ENCODE peak calls at places on chromosomes 12 and 14, in five cellular contexts. One of them, this sample, is unnamed.

GRCh38 chr12:50242751-50243191 is 40.5 kb downstream of the LIMA1 start:
- DNase-seq in stimulated activated CD4-positive, alpha-beta T cell treated with anti-CD3 and anti-CD28 coated beads, Interleukin-2, amount 100 ng/mL, for 48 hours: no peak
- DNase-seq in activated CD4-positive, alpha-beta T cell treated with anti-CD3 and anti-CD28 coated beads, Interleukin-2, amount 50 U/mL, for 24 hours: no peak
- DNase-seq in activated T-cell treated with anti-CD3 and anti-CD28 coated beads, Interleukin-2, amount 50 U/mL, for 1 hour: no peak
- DNase-seq in HTR-8/SVneo: no peak
- DNase-seq in this sample: peak

GRCh38 chr12:82329508-82329907 is 28.7 kb downstream of the CCDC59 start:
- DNase-seq in activated CD4-positive, alpha-beta T cell treated with anti-CD3 and anti-CD28 coated beads, Interleukin-2, amount 50 U/mL, for 24 hours: no peak
- DNase-seq in activated T-cell treated with anti-CD3 and anti-CD28 coated beads, Interleukin-2, amount 50 U/mL, for 1 hour: no peak
- DNase-seq in stimulated activated CD4-positive, alpha-beta T cell treated with anti-CD3 and anti-CD28 coated beads, Interleukin-2, amount 100 ng/mL, for 48 hours: no peak
- DNase-seq in HTR-8/SVneo: no peak
- DNase-seq in this sample: no peak

GRCh38 chr14:76812093-76812421 is 625 bp downstream of the ANGEL1 start:
- DNase-seq in activated CD4-positive, alpha-beta T cell treated with anti-CD3 and anti-CD28 coated beads, Interleukin-2, amount 50 U/mL, for 24 hours: no peak
- DNase-seq in stimulated activated CD4-positive, alpha-beta T cell treated with anti-CD3 and anti-CD28 coated beads, Interleukin-2, amount 100 ng/mL, for 48 hours: no peak
- DNase-seq in HTR-8/SVneo: no peak
- DNase-seq in activated T-cell treated with anti-CD3 and anti-CD28 coated beads, Interleukin-2, amount 50 U/mL, for 1 hour: no peak
- DNase-seq in this sample: peak

GRCh38 chr14:32134448-32135070 is 57.5 kb downstream of the ARHGAP5 start:
- DNase-seq in activated CD4-positive, alpha-beta T cell treated with anti-CD3 and anti-CD28 coated beads, Interleukin-2, amount 50 U/mL, for 24 hours: no peak
- DNase-seq in activated T-cell treated with anti-CD3 and anti-CD28 coated beads, Interleukin-2, amount 50 U/mL, for 1 hour: no peak
- DNase-seq in stimulated activated CD4-positive, alpha-beta T cell treated with anti-CD3 and anti-CD28 coated beads, Interleukin-2, amount 100 ng/mL, for 48 hours: no peak
- DNase-seq in HTR-8/SVneo: peak
- DNase-seq in this sample: no peak

GRCh38 chr14:52076334-52076733 is 7.5 kb upstream of the NID2 start:
- DNase-seq in activated CD4-positive, alpha-beta T cell treated with anti-CD3 and anti-CD28 coated beads, Interleukin-2, amount 50 U/mL, for 24 hours: no peak
- DNase-seq in activated T-cell treated with anti-CD3 and anti-CD28 coated beads, Interleukin-2, amount 50 U/mL, for 1 hour: no peak
- DNase-seq in HTR-8/SVneo: no peak
- DNase-seq in stimulated activated CD4-positive, alpha-beta T cell treated with anti-CD3 and anti-CD28 coated beads, Interleukin-2, amount 100 ng/mL, for 48 hours: no peak
- DNase-seq in this sample: no peak

GRCh38 chr14:90107789-90108188 is 46.0 kb downstream of the KCNK13 start:
- DNase-seq in stimulated activated CD4-positive, alpha-beta T cell treated with anti-CD3 and anti-CD28 coated beads, Interleukin-2, amount 100 ng/mL, for 48 hours: no peak
- DNase-seq in HTR-8/SVneo: no peak
- DNase-seq in activated T-cell treated with anti-CD3 and anti-CD28 coated beads, Interleukin-2, amount 50 U/mL, for 1 hour: no peak
- DNase-seq in activated CD4-positive, alpha-beta T cell treated with anti-CD3 and anti-CD28 coated beads, Interleukin-2, amount 50 U/mL, for 24 hours: no peak
- DNase-seq in this sample: no peak

GRCh38 chr14:44662250-44662891 is 155.3 kb upstream of the FSCB start:
- DNase-seq in stimulated activated CD4-positive, alpha-beta T cell treated with anti-CD3 and anti-CD28 coated beads, Interleukin-2, amount 100 ng/mL, for 48 hours: no peak
- DNase-seq in HTR-8/SVneo: no peak
- DNase-seq in activated T-cell treated with anti-CD3 and anti-CD28 coated beads, Interleukin-2, amount 50 U/mL, for 1 hour: no peak
- DNase-seq in activated CD4-positive, alpha-beta T cell treated with anti-CD3 and anti-CD28 coated beads, Interleukin-2, amount 50 U/mL, for 24 hours: no peak
- DNase-seq in this sample: no peak

GRCh38 chr12:109461049-109461845 is 15.9 kb downstream of the KCTD10 start:
- DNase-seq in HTR-8/SVneo: peak
- DNase-seq in activated CD4-positive, alpha-beta T cell treated with anti-CD3 and anti-CD28 coated beads, Interleukin-2, amount 50 U/mL, for 24 hours: no peak
- DNase-seq in stimulated activated CD4-positive, alpha-beta T cell treated with anti-CD3 and anti-CD28 coated beads, Interleukin-2, amount 100 ng/mL, for 48 hours: no peak
- DNase-seq in activated T-cell treated with anti-CD3 and anti-CD28 coated beads, Interleukin-2, amount 50 U/mL, for 1 hour: no peak
- DNase-seq in this sample: no peak

GRCh38 chr12:49068879-49069506 is 786 bp downstream of the RHEBL1 start:
- DNase-seq in activated T-cell treated with anti-CD3 and anti-CD28 coated beads, Interleukin-2, amount 50 U/mL, for 1 hour: no peak
- DNase-seq in HTR-8/SVneo: no peak
- DNase-seq in stimulated activated CD4-positive, alpha-beta T cell treated with anti-CD3 and anti-CD28 coated beads, Interleukin-2, amount 100 ng/mL, for 48 hours: no peak
- DNase-seq in activated CD4-positive, alpha-beta T cell treated with anti-CD3 and anti-CD28 coated beads, Interleukin-2, amount 50 U/mL, for 24 hours: no peak
- DNase-seq in this sample: no peak

GRCh38 chr12:9079883-9080673 is 35.6 kb downstream of the A2M start:
- DNase-seq in HTR-8/SVneo: no peak
- DNase-seq in activated CD4-positive, alpha-beta T cell treated with anti-CD3 and anti-CD28 coated beads, Interleukin-2, amount 50 U/mL, for 24 hours: no peak
- DNase-seq in activated T-cell treated with anti-CD3 and anti-CD28 coated beads, Interleukin-2, amount 50 U/mL, for 1 hour: no peak
- DNase-seq in stimulated activated CD4-positive, alpha-beta T cell treated with anti-CD3 and anti-CD28 coated beads, Interleukin-2, amount 100 ng/mL, for 48 hours: no peak
- DNase-seq in this sample: no peak

GRCh38 chr12:28415755-28416154 is 225.5 kb downstream of the CCDC91 start:
- DNase-seq in stimulated activated CD4-positive, alpha-beta T cell treated with anti-CD3 and anti-CD28 coated beads, Interleukin-2, amount 100 ng/mL, for 48 hours: no peak
- DNase-seq in HTR-8/SVneo: peak
- DNase-seq in activated CD4-positive, alpha-beta T cell treated with anti-CD3 and anti-CD28 coated beads, Interleukin-2, amount 50 U/mL, for 24 hours: no peak
- DNase-seq in activated T-cell treated with anti-CD3 and anti-CD28 coated beads, Interleukin-2, amount 50 U/mL, for 1 hour: no peak
- DNase-seq in this sample: peak

GRCh38 chr12:76206677-76207072 is 122.2 kb upstream of the NAP1L1 start:
- DNase-seq in stimulated activated CD4-positive, alpha-beta T cell treated with anti-CD3 and anti-CD28 coated beads, Interleukin-2, amount 100 ng/mL, for 48 hours: no peak
- DNase-seq in activated CD4-positive, alpha-beta T cell treated with anti-CD3 and anti-CD28 coated beads, Interleukin-2, amount 50 U/mL, for 24 hours: no peak
- DNase-seq in HTR-8/SVneo: no peak
- DNase-seq in activated T-cell treated with anti-CD3 and anti-CD28 coated beads, Interleukin-2, amount 50 U/mL, for 1 hour: no peak
- DNase-seq in this sample: no peak

GRCh38 chr14:97866186-97866585 is 1069.0 kb downstream of the VRK1 start:
- DNase-seq in activated T-cell treated with anti-CD3 and anti-CD28 coated beads, Interleukin-2, amount 50 U/mL, for 1 hour: no peak
- DNase-seq in stimulated activated CD4-positive, alpha-beta T cell treated with anti-CD3 and anti-CD28 coated beads, Interleukin-2, amount 100 ng/mL, for 48 hours: no peak
- DNase-seq in activated CD4-positive, alpha-beta T cell treated with anti-CD3 and anti-CD28 coated beads, Interleukin-2, amount 50 U/mL, for 24 hours: no peak
- DNase-seq in HTR-8/SVneo: no peak
- DNase-seq in this sample: no peak

GRCh38 chr14:66508846-66509621 is 1.1 kb downstream of the GPHN start:
- DNase-seq in HTR-8/SVneo: peak
- DNase-seq in stimulated activated CD4-positive, alpha-beta T cell treated with anti-CD3 and anti-CD28 coated beads, Interleukin-2, amount 100 ng/mL, for 48 hours: peak
- DNase-seq in activated CD4-positive, alpha-beta T cell treated with anti-CD3 and anti-CD28 coated beads, Interleukin-2, amount 50 U/mL, for 24 hours: peak
- DNase-seq in activated T-cell treated with anti-CD3 and anti-CD28 coated beads, Interleukin-2, amount 50 U/mL, for 1 hour: peak
- DNase-seq in this sample: no peak